ENCODE peak calls at places on chromosomes 2 and 18, in four cellular contexts. One of them, this sample, is unnamed.

GRCh38 chr2:1744151-1744445 is 217 bp downstream of the PXDN start:
- DNase-seq in NCI-H2171: no peak
- DNase-seq in Peyer's patch: peak
- DNase-seq in activated naive CD4-positive, alpha-beta T cell treated with Interleukin-2 at 50 U/mL for 16 hours: no peak
- DNase-seq in this sample: peak

GRCh38 chr18:54906636-54907180 is 52.6 kb downstream of the CCDC68 start:
- DNase-seq in activated naive CD4-positive, alpha-beta T cell treated with Interleukin-2 at 50 U/mL for 16 hours: no peak
- DNase-seq in NCI-H2171: no peak
- DNase-seq in Peyer's patch: no peak
- DNase-seq in this sample: no peak

GRCh38 chr2:100664756-100665101 is 101.9 kb downstream of the PDCL3 start:
- DNase-seq in NCI-H2171: no peak
- DNase-seq in activated naive CD4-positive, alpha-beta T cell treated with Interleukin-2 at 50 U/mL for 16 hours: no peak
- DNase-seq in Peyer's patch: no peak
- DNase-seq in this sample: no peak

GRCh38 chr2:3594493-3595281 is at the start of gene COLEC11:
- DNase-seq in activated naive CD4-positive, alpha-beta T cell treated with Interleukin-2 at 50 U/mL for 16 hours: no peak
- DNase-seq in Peyer's patch: no peak
- DNase-seq in NCI-H2171: no peak
- DNase-seq in this sample: peak

GRCh38 chr18:68121826-68122225 is 593.1 kb downstream of the TMX3 start:
- DNase-seq in NCI-H2171: no peak
- DNase-seq in activated naive CD4-positive, alpha-beta T cell treated with Interleukin-2 at 50 U/mL for 16 hours: no peak
- DNase-seq in Peyer's patch: no peak
- DNase-seq in this sample: no peak

GRCh38 chr2:7450188-7451156 is 533.3 kb downstream of the RNF144A start:
- DNase-seq in activated naive CD4-positive, alpha-beta T cell treated with Interleukin-2 at 50 U/mL for 16 hours: peak
- DNase-seq in Peyer's patch: no peak
- DNase-seq in NCI-H2171: no peak
- DNase-seq in this sample: no peak

GRCh38 chr18:9712606-9713005 is 4.5 kb downstream of the RAB31 start:
- DNase-seq in Peyer's patch: no peak
- DNase-seq in NCI-H2171: no peak
- DNase-seq in activated naive CD4-positive, alpha-beta T cell treated with Interleukin-2 at 50 U/mL for 16 hours: no peak
- DNase-seq in this sample: no peak

GRCh38 chr18:73908323-73908722 is 239.3 kb downstream of the FBXO15 start:
- DNase-seq in NCI-H2171: no peak
- DNase-seq in activated naive CD4-positive, alpha-beta T cell treated with Interleukin-2 at 50 U/mL for 16 hours: no peak
- DNase-seq in Peyer's patch: no peak
- DNase-seq in this sample: no peak

GRCh38 chr2:175837046-175837445 is 165.0 kb downstream of the LNPK start:
- DNase-seq in Peyer's patch: no peak
- DNase-seq in activated naive CD4-positive, alpha-beta T cell treated with Interleukin-2 at 50 U/mL for 16 hours: no peak
- DNase-seq in NCI-H2171: no peak
- DNase-seq in this sample: no peak

GRCh38 chr18:10010611-10011015 is 96.8 kb downstream of the VAPA start:
- DNase-seq in activated naive CD4-positive, alpha-beta T cell treated with Interleukin-2 at 50 U/mL for 16 hours: no peak
- DNase-seq in NCI-H2171: no peak
- DNase-seq in Peyer's patch: no peak
- DNase-seq in this sample: peak